ENCODE peak calls at places on chromosomes 12 and 14, in five cellular contexts. I, M, U, R and D are unnamed samples.

GRCh38 chr14:103715052-103716000 is at the start of the genes XRCC3 and ZFYVE21:
- DNase-seq in I (peak), M (peak), U (peak), R (peak), D (peak)

GRCh38 chr14:76352639-76353281 is 23.2 kb upstream of the ESRRB start:
- DNase-seq in I (peak), M (no peak), U (no peak), R (peak), D (peak)

GRCh38 chr14:95533391-95533821 is 1.4 kb upstream of the GLRX5 start:
- DNase-seq in I (peak), M (no peak), U (no peak), R (no peak), D (peak)

GRCh38 chr12:101608301-101609133 is 13.7 kb downstream of the MYBPC1 start:
- DNase-seq in I (no peak), M (no peak), U (no peak), R (peak), D (no peak)

GRCh38 chr12:81329088-81329487 is 251.2 kb downstream of the ACSS3 start:
- DNase-seq in I (peak), M (no peak), U (no peak), R (no peak), D (peak)

GRCh38 chr12:48998497-48999353 is 450 bp downstream of the DDN start:
- DNase-seq in I (peak), M (no peak), U (no peak), R (peak), D (no peak)

GRCh38 chr14:37583358-37584210 is 11.5 kb downstream of the FOXA1 start:
- DNase-seq in I (no peak), M (no peak), U (no peak), R (no peak), D (no peak)

GRCh38 chr14:104291123-104292000 is 153.0 kb downstream of the KIF26A start:
- DNase-seq in I (no peak), M (no peak), U (no peak), R (no peak), D (no peak)

GRCh38 chr12:57832966-57833365 is 13.6 kb downstream of the CTDSP2 start:
- DNase-seq in I (peak), M (no peak), U (no peak), R (no peak), D (no peak)

GRCh38 chr12:71594214-71594948 is 69.3 kb downstream of the ZFC3H1 start:
- DNase-seq in I (no peak), M (no peak), U (no peak), R (peak), D (peak)

GRCh38 chr12:2198542-2198941 is 145.8 kb downstream of the CACNA1C start:
- DNase-seq in I (no peak), M (no peak), U (no peak), R (no peak), D (no peak)

GRCh38 chr14:74604896-74605295 is 7.1 kb downstream of the LTBP2 start:
- DNase-seq in I (no peak), M (no peak), U (no peak), R (no peak), D (peak)

GRCh38 chr12:124994435-124994975 is 1.1 kb downstream of the BRI3BP start:
- DNase-seq in I (peak), M (no peak), U (no peak), R (peak), D (peak)

GRCh38 chr12:107645630-107646333 is 39.8 kb upstream of the PWP1 start:
- DNase-seq in I (no peak), M (no peak), U (no peak), R (no peak), D (no peak)

GRCh38 chr14:74442757-74443156 is 16.7 kb upstream of the SYNDIG1L start:
- DNase-seq in I (no peak), M (no peak), U (no peak), R (no peak), D (no peak)

GRCh38 chr12:119869720-119870119 is 7.4 kb downstream of the CIT start:
- DNase-seq in I (no peak), M (peak), U (peak), R (no peak), D (peak)

GRCh38 chr12:68007023-68007422 is 17.8 kb downstream of the IFNG-AS1 start:
- DNase-seq in I (no peak), M (no peak), U (no peak), R (no peak), D (no peak)

GRCh38 chr12:31005256-31005943 is 68.3 kb upstream of the DDX11 start:
- DNase-seq in I (no peak), M (no peak), U (no peak), R (no peak), D (no peak)

GRCh38 chr12:121089031-121089812 is 43.5 kb upstream of the P2RX7 start:
- DNase-seq in I (no peak), M (no peak), U (no peak), R (peak), D (no peak)

GRCh38 chr14:76293923-76294322 is 82.0 kb upstream of the ESRRB start:
- DNase-seq in I (no peak), M (no peak), U (no peak), R (no peak), D (no peak)

GRCh38 chr14:82905762-82906161 is 1372.1 kb upstream of the SEL1L start:
- DNase-seq in I (no peak), M (no peak), U (no peak), R (no peak), D (no peak)

GRCh38 chr12:49776413-49776812 is 35.1 kb downstream of the TMBIM6 start:
- DNase-seq in I (peak), M (peak), U (peak), R (peak), D (peak)

GRCh38 chr14:28774764-28775738 is 8.5 kb downstream of the FOXG1 start:
- DNase-seq in I (no peak), M (no peak), U (no peak), R (no peak), D (no peak)

GRCh38 chr14:94904636-94905035 is 134.7 kb upstream of the GSC start:
- DNase-seq in I (no peak), M (no peak), U (no peak), R (no peak), D (peak)

GRCh38 chr14:68285421-68286179 is 466.0 kb downstream of the RAD51B start:
- DNase-seq in I (peak), M (no peak), U (no peak), R (no peak), D (no peak)

GRCh38 chr12:123085046-123085445 is 65.8 kb downstream of the PITPNM2 start:
- DNase-seq in I (no peak), M (no peak), U (no peak), R (no peak), D (no peak)

GRCh38 chr12:89225401-89225800 is 126.9 kb downstream of the DUSP6 start:
- DNase-seq in I (peak), M (peak), U (no peak), R (no peak), D (peak)

GRCh38 chr12:52884526-52885293 is 20.2 kb downstream of the KRT8 start:
- DNase-seq in I (peak), M (peak), U (no peak), R (peak), D (peak)

GRCh38 chr12:127270193-127270592 is 996.8 kb upstream of the TMEM132C start:
- DNase-seq in I (no peak), M (no peak), U (peak), R (no peak), D (peak)

GRCh38 chr14:100654814-100655795 is 67.9 kb upstream of the BEGAIN start:
- DNase-seq in I (peak), M (no peak), U (no peak), R (peak), D (no peak)

GRCh38 chr14:104933721-104934379 is 9.2 kb downstream of the PLD4 start:
- DNase-seq in I (no peak), M (peak), U (no peak), R (no peak), D (no peak)

GRCh38 chr14:90839024-90839888 is 23.0 kb upstream of the TTC7B start:
- DNase-seq in I (no peak), M (peak), U (no peak), R (no peak), D (peak)

GRCh38 chr14:92584856-92585255 is 71.3 kb downstream of the RIN3 start:
- DNase-seq in I (no peak), M (peak), U (no peak), R (no peak), D (no peak)

GRCh38 chr12:48180857-48181495 is 2.5 kb upstream of the CCDC184 start:
- DNase-seq in I (no peak), M (no peak), U (no peak), R (no peak), D (no peak)

GRCh38 chr14:90408713-90409112 is 11.9 kb downstream of the CALM1 start:
- DNase-seq in I (no peak), M (no peak), U (no peak), R (no peak), D (no peak)

GRCh38 chr12:112406519-112407488 is 2.6 kb downstream of the RPL6 start:
- DNase-seq in I (no peak), M (peak), U (no peak), R (no peak), D (no peak)
- H3K4me3 ChIP-seq in I (peak), M (no peak), U (no peak), R (no peak), D (peak)

DNA sequence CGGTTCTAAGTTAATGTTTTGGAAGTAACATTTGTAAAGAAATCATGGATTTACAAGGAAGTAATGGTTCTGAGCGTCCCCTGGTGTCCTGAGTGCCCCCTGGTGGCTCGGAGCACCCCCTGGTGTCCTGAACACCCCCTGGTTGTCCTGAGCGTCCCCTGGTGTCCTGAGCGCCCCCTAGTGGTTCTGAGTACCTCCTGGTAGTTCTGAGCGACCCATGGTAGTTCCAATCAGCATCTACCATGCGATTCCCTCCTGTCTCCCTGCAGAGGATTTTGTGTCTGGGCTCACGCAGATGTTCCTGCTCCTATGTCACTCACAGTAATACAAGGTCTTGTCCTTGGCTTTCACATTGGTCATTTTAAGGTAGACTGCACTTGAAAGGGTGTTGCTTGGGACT is 1352.9 kb downstream of the TMEM121 start:
- DNase-seq in I (peak), M (no peak), U (no peak), R (peak), D (no peak)
- TF ChIP-seq CTCF in I (peak), M (peak), U (no peak), R (no peak), D (no peak)

GRCh38 chr12:643478-644292 is 19.6 kb downstream of the NINJ2 start:
- DNase-seq in I (peak), M (peak), U (no peak), R (peak), D (no peak)
- H3K4me3 ChIP-seq in I (peak), M (peak), U (peak), R (peak), D (no peak)

GRCh38 chr14:93824518-93825234 is 36.4 kb upstream of the PRIMA1 start:
- DNase-seq in I (no peak), M (no peak), U (no peak), R (no peak), D (no peak)
- TF ChIP-seq CTCF in I (no peak), M (no peak), U (no peak), R (no peak), D (no peak)

GRCh38 chr12:111578276-111578970 is 20.7 kb downstream of the ATXN2 start:
- DNase-seq in I (peak), M (no peak), U (no peak), R (no peak), D (peak)
- H3K4me3 ChIP-seq in I (no peak), M (no peak), U (no peak), R (no peak), D (no peak)